ENCODE peak calls at places on chromosomes 5 and 9, in five cellular contexts. R is breast epithelium, P is GM12878, O is HCT116, E is IMR-90. J is an unnamed sample.

GRCh38 chr5:141560141-141560540 is 58.7 kb downstream of the DIAPH1 start:
- DNase-seq in E (no peak), R (no peak), P (no peak), O (no peak), J (no peak)

GRCh38 chr5:62731011-62731410 is 152.4 kb downstream of the LRRC70 start:
- DNase-seq in O (no peak), R (no peak), P (no peak), E (no peak), J (no peak)

GRCh38 chr5:109987355-109987754 is 297.6 kb downstream of the MAN2A1 start:
- DNase-seq in R (no peak), P (no peak), O (no peak), E (no peak), J (no peak)

GRCh38 chr5:142542906-142543305 is 143.0 kb downstream of the FGF1 start:
- DNase-seq in R (no peak), E (peak; percentile 55), P (no peak), O (no peak), J (no peak)

GRCh38 chr9:72356019-72356653 is 8.9 kb downstream of the ZFAND5 start:
- DNase-seq in P (no peak), O (no peak), R (no peak), E (no peak), J (no peak)

GRCh38 chr5:150044712-150045111 is 41.6 kb downstream of the CSF1R start:
- DNase-seq in R (no peak), E (peak; percentile 33), P (no peak), O (no peak), J (no peak)

GRCh38 chr9:105114318-105114717 is 130.1 kb upstream of the SLC44A1 start:
- DNase-seq in E (no peak), O (no peak), P (no peak), R (no peak), J (no peak)

GRCh38 chr5:84382363-84383295 is 2.1 kb downstream of the EDIL3 start:
- DNase-seq in O (no peak), E (peak; percentile 53), P (no peak), R (no peak), J (peak; percentile 24)

GRCh38 chr5:10338996-10339903 is 14.2 kb upstream of the MARCHF6 start:
- DNase-seq in O (no peak), R (no peak), E (no peak), P (no peak), J (peak; percentile 75)

GRCh38 chr5:159107308-159107707 is 7.6 kb upstream of the EBF1 start:
- DNase-seq in P (no peak), O (no peak), E (no peak), R (no peak), J (no peak)

GRCh38 chr9:15357050-15357653 is 50.1 kb upstream of the TTC39B start:
- DNase-seq in O (no peak), P (no peak), E (no peak), R (no peak), J (no peak)

GRCh38 chr5:37723147-37723961 is 116.5 kb downstream of the GDNF start:
- DNase-seq in R (no peak), O (peak; percentile 12), E (no peak), P (no peak), J (no peak)

GRCh38 chr9:38144421-38144820 is 75.4 kb upstream of the SHB start:
- DNase-seq in P (no peak), O (no peak), R (no peak), E (peak; percentile 70), J (peak; percentile 31)

GRCh38 chr9:70452365-70452764 is 37.9 kb upstream of the KLF9 start:
- DNase-seq in E (no peak), O (no peak), P (no peak), R (no peak), J (no peak)

GRCh38 chr9:128916204-128916603 is 4.6 kb upstream of the PHYHD1 start:
- DNase-seq in O (no peak), P (no peak), E (no peak), R (peak; percentile 75), J (no peak)

GRCh38 chr9:79768199-79768598 is 196.4 kb downstream of the TLE4 start:
- DNase-seq in P (no peak), R (no peak), O (no peak), E (peak; percentile 78), J (no peak)

GRCh38 chr5:109898547-109899544 is 209.1 kb downstream of the MAN2A1 start:
- DNase-seq in R (no peak), O (no peak), P (no peak), E (no peak), J (no peak)

GRCh38 chr9:23820731-23821399 is 5.2 kb downstream of the ELAVL2 start:
- DNase-seq in E (no peak), O (no peak), P (no peak), R (no peak), J (no peak)

GRCh38 chr5:143108498-143109128 is 294.9 kb downstream of the NR3C1 start:
- DNase-seq in R (peak; percentile 56), O (no peak), P (no peak), E (no peak), J (no peak)

GRCh38 chr9:123251741-123252140 is 16.6 kb downstream of the STRBP start:
- DNase-seq in P (no peak), E (no peak), R (no peak), O (no peak), J (no peak)

GRCh38 chr5:172105811-172106210 is 82.2 kb downstream of the STK10 start:
- DNase-seq in R (no peak), O (no peak), E (no peak), P (no peak), J (no peak)

GRCh38 chr9:79946718-79947117 is 375.0 kb downstream of the TLE4 start:
- DNase-seq in E (peak; percentile 32), R (no peak), P (no peak), O (no peak), J (no peak)

GRCh38 chr9:90288275-90288639 is 354.4 kb downstream of the DIRAS2 start:
- DNase-seq in E (no peak), P (no peak), R (no peak), O (no peak), J (no peak)

GRCh38 chr9:75488082-75488713 is 399.9 kb downstream of the OSTF1 start:
- DNase-seq in R (no peak), O (no peak), E (no peak), P (no peak), J (peak; percentile 80)

DNA sequence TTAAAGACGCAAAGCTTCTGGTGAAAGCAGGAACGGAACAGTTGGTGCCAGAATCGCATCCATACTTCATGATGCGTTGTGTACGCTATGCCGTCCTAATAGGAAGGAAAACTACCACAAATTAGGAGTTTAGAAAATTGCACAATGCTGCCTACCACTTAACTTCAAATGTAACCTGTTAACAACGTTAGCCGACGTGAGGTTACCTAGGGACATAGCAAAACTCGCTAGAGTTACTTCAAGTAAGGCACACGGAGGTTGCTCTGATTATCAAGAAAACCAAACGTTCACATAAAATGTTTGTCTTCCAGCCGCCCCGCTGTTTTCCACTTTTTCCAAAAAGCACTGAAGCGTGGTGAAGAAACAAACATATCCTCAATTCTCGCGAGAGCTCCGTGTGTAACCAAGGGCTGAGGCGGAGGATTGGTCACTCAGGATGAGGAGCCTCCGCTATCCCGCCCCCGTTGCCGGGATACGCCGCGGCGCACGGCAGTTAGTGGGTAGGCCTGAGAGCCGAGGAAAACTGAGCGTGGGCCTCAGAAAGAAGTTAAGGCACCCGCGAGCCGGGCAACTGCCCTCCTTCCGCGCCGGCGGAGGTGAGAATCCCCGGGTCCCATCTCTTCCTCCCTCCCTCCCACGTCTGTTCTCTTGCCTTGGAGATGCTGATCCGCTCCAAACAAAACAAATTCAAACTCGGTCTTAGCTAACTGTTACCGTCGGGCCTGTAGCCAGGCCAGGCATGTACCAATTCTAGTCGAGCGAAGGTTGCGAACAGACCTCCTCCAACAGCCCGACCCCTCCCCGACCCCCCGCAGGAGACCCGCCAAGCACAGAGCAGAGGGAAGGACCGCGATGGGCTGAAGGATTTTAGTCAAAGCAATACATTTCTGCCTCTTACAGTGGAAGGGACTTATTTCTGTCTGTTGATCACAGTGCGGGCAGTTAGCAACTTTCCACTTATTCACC is at the start of gene IFT74:
- DNase-seq in E (peak; percentile 98), O (peak; percentile 93), R (peak; percentile 97), P (peak; percentile 76), J (peak; percentile 99)
- TF ChIP-seq POLR2A in E (peak; percentile 82), O (peak; percentile 80), R (peak; percentile 12), P (peak; percentile 75), J (no peak)

DNA sequence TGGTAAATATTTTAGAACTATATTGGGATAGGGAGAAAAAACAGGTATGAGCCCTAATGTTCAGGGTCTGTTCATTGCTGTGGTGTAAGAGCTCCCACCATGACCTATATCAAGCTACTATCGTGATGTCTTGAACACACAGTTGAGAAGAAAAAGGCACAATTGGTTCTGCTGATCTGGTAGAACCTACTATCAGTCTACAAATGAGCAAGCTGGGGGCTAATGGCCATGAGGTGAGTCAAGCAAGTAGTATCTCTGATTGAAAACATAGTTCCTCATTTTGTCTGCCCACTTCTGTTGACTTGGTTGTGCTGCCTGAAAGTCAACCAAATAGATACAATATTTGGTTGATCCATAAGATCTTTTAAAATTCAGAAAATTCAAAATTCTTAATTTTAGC is 1026.3 kb downstream of the CDH12 start:
- DNase-seq in P (no peak), E (no peak), R (no peak), O (no peak), J (no peak)
- H3K4me3 ChIP-seq in P (no peak overlapping the region), E (no peak overlapping the region), R (no peak overlapping the region), O (no peak overlapping the region), J (no peak overlapping the region)

GRCh38 chr9:81132318-81132717 is 557.0 kb downstream of the TLE1 start:
- DNase-seq in E (peak; percentile 72), P (no peak), R (no peak), O (no peak), J (no peak)
- TF ChIP-seq POLR2A in E (no peak), P (no peak), R (no peak), O (no peak), J (no peak)

GRCh38 chr9:27310582-27310981 is 13.6 kb upstream of the EQTN start:
- DNase-seq in R (no peak), E (no peak), O (no peak), P (no peak), J (no peak)

GRCh38 chr9:27303219-27303618 is 6.3 kb upstream of the EQTN start:
- DNase-seq in E (peak; percentile 4), P (no peak), R (no peak), O (no peak), J (no peak)

GRCh38 chr9:27311184-27311583 is 14.2 kb upstream of the EQTN start:
- DNase-seq in E (no peak), P (no peak), O (no peak), R (no peak), J (no peak)

DNA sequence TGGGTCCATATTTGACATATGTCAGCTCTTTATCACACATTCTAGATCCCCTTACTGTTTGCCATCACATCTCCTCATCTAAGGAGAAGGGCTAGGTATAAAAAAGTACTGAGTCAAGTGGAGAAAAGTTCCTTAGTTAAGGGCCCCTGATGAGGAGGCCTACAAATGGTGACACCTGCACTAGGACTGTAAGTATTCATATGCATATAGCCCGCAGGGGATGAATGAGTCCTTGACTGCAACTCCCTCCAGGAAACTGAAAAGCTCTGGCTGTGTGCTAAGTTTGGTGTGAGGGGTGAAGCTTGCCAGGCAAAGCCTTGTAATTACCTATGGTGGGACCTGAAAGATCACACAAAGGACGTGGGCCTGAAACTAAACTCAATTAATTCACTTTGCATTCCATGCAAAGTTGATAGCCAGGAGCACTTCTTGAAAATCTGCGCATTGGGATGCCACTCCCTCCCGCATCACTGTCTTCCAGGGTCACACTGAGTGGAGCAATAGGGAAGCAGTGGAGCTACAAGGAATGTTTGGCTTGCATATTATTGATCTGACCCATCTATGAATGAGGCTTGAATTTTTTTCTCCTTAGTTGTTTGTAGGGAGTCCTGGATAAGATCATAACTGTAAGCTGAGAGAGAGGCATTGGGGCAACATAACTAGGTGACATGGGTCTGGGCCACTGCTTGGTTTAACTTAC is 11.9 kb upstream of the EQTN start:
- DNase-seq in E (no peak), O (no peak), P (no peak), R (no peak), J (no peak)
- H3K4me3 ChIP-seq in E (no peak overlapping the region), O (no peak overlapping the region), P (no peak overlapping the region), R (no peak overlapping the region), J (no peak overlapping the region)

GRCh38 chr5:40755093-40755406 is 711 bp downstream of the TTC33 start:
- DNase-seq in O (peak; percentile 59), R (no peak), P (peak; percentile 49), E (peak; percentile 81), J (peak; percentile 91)
- TF ChIP-seq POLR2A in O (no peak), R (no peak), P (no peak), E (peak; percentile 65), J (no peak)

J was measured in lower leg skin.